ENCODE peak calls at places on chromosome 18, in five cellular contexts. K, W, L, C and X are unnamed samples.

GRCh38 chr18:42041793-42042192 is 86.8 kb downstream of the PIK3C3 start:
- DNase-seq in K (no peak), W (no peak), L (no peak), C (no peak), X (no peak)

GRCh38 chr18:61992285-61992684 is 99.5 kb upstream of the RNF152 start:
- DNase-seq in K (peak), W (no peak), L (no peak), C (no peak), X (no peak)

GRCh38 chr18:58186258-58186948 is 142.4 kb downstream of the NEDD4L start:
- DNase-seq in K (peak), W (no peak), L (no peak), C (no peak), X (no peak)

GRCh38 chr18:55220523-55220922 is 261.3 kb upstream of the CCDC68 start:
- DNase-seq in K (no peak), W (no peak), L (no peak), C (no peak), X (no peak)

GRCh38 chr18:80159713-80160636 is 50.9 kb downstream of the ADNP2 start:
- DNase-seq in K (peak), W (no peak), L (no peak), C (peak), X (no peak)

GRCh38 chr18:48468151-48468550 is 59.0 kb upstream of the ZBTB7C start:
- DNase-seq in K (no peak), W (no peak), L (no peak), C (no peak), X (no peak)

GRCh38 chr18:55422456-55423185 is 165.4 kb downstream of the TCF4 start:
- DNase-seq in K (peak), W (peak), L (peak), C (no peak), X (no peak)

GRCh38 chr18:45557296-45557695 is 58.0 kb upstream of the SLC14A2 start:
- DNase-seq in K (no peak), W (no peak), L (no peak), C (no peak), X (no peak)

GRCh38 chr18:23226386-23226785 is 91.1 kb downstream of the CABLES1 start:
- DNase-seq in K (peak), W (no peak), L (no peak), C (no peak), X (no peak)

GRCh38 chr18:38368246-38368645 is 802.6 kb upstream of the CELF4 start:
- DNase-seq in K (no peak), W (no peak), L (no peak), C (no peak), X (no peak)

GRCh38 chr18:22542400-22542835 is 124.7 kb upstream of the CTAGE1 start:
- DNase-seq in K (no peak), W (no peak), L (no peak), C (no peak), X (no peak)

GRCh38 chr18:70363861-70364260 is 75.0 kb downstream of the SOCS6 start:
- DNase-seq in K (peak), W (no peak), L (no peak), C (no peak), X (no peak)

GRCh38 chr18:50749945-50750344 is 69.9 kb downstream of the MRO start:
- DNase-seq in K (no peak), W (no peak), L (no peak), C (no peak), X (no peak)

GRCh38 chr18:61888622-61889021 is 4.2 kb downstream of the RNF152 start:
- DNase-seq in K (peak), W (no peak), L (no peak), C (no peak), X (no peak)

GRCh38 chr18:45688834-45689233 is 35.1 kb upstream of the SLC14A1 start:
- DNase-seq in K (no peak), W (no peak), L (peak), C (no peak), X (no peak)

GRCh38 chr18:48152549-48152948 is 222.1 kb upstream of the SMAD2 start:
- DNase-seq in K (no peak), W (no peak), L (no peak), C (no peak), X (no peak)

GRCh38 chr18:58635891-58636290 is 7.0 kb upstream of the ALPK2 start:
- DNase-seq in K (peak), W (no peak), L (no peak), C (no peak), X (no peak)

GRCh38 chr18:74290831-74291770 is 662 bp downstream of the CYB5A start:
- DNase-seq in K (no peak), W (peak), L (peak), C (peak), X (no peak)

GRCh38 chr18:24600076-24600654 is 139.7 kb downstream of the HRH4 start:
- DNase-seq in K (peak), W (no peak), L (no peak), C (no peak), X (peak)

GRCh38 chr18:56740645-56741044 is 89.5 kb downstream of the WDR7 start:
- DNase-seq in K (no peak), W (no peak), L (no peak), C (no peak), X (no peak)

GRCh38 chr18:74715306-74715705 is 117.6 kb downstream of the ZNF407 start:
- DNase-seq in K (no peak), W (no peak), L (no peak), C (no peak), X (no peak)

GRCh38 chr18:48007381-48007780 is 76.9 kb upstream of the SMAD2 start:
- DNase-seq in K (no peak), W (no peak), L (no peak), C (no peak), X (no peak)

DNA sequence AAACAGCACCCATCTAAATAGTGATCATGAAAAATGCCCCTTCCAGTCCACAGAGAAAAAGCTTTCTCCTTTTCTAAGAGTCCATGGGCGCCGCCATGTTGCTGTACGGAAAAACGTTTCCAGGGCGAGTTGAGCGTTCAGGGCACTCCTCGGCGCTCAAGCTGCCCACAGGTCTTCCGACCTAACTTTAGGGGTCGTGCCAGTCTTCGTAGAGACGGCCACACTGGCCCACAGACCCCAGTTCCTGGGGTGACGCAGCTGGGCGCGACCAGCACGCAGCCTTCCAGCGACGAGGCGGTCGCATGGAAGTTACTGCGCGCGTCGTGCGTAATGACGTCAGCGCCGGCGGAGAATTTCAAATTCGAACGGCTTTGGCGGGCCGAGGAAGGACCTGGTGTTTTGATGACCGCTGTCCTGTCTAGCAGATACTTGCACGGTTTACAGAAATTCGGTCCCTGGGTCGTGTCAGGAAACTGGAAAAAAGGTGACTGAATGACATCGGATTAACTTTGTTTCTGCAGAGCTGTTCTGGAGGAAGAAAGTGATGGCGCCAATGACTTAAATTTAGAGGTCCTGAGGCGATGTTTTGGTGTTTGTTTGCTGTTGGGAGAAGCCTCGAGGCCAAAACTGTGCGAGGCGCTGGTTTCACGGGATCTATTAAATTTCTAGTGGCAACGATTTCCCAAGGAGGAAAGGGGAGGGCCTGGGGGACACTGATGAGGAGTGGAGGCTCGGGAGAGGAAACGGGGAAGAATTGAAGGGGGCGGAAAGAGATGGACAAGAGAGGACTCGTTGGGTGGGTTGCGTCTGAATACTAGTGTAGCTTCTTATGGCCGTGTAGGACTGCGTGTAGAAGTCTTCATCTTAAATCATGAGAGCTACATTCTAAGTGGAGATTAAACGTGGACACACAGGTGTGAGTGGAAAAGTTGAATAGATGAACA is at the start of the genes METTL4 and NDC80:
- DNase-seq in K (peak), W (peak), L (peak), C (peak), X (peak)
- TF ChIP-seq POLR2A in K (no peak), W (peak), L (peak), C (peak), X (peak)

DNA sequence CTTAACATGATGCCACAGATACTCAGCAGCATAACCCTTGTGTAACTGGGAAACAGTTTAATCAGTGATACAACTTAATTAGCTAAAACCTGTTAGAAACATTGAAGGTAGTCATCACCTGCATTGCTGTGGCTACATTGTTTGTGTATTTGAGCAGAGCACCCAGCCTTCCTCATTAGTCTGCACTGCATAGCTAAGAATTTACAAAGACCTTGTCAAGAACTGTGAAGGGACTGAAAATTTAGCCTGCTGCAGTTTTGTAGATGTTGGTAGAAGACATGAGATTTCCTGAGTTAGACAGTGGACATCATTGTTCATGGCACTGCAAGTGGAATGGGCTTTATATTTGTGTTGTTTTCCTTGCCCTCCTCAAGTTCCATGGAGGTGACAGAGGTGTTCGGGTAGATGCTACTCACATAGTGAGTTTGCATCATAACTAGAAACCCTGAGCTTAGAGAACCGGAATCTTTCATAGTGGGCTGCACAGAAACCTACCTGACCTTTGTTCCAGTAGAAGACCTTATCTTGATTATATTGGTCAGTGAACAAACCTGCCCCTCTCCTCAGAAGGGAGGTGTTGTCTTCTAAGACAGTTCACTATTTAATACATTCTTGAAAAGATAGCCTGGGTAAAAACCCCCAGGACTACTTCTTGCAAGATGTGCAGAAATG is 12.5 kb downstream of the VAPA start:
- DNase-seq in K (no peak), W (no peak), L (no peak), C (no peak), X (no peak)
- TF ChIP-seq POLR2AphosphoS5 in K (no peak), W (no peak), L (no peak), C (no peak), X (no peak)

GRCh38 chr18:3245853-3246635 is 1.6 kb upstream of the MYL12A start:
- DNase-seq in K (peak), W (peak), L (peak), C (peak), X (peak)

GRCh38 chr18:3248062-3248669 is 565 bp downstream of the MYL12A start:
- DNase-seq in K (peak), W (peak), L (peak), C (no peak), X (no peak)

GRCh38 chr18:3245185-3245564 is 2.4 kb upstream of the MYL12A start:
- DNase-seq in K (no peak), W (no peak), L (no peak), C (no peak), X (no peak)

GRCh38 chr18:3247243-3248061 is at the start of gene MYL12A:
- DNase-seq in K (peak), W (peak), L (peak), C (peak), X (peak)

DNA sequence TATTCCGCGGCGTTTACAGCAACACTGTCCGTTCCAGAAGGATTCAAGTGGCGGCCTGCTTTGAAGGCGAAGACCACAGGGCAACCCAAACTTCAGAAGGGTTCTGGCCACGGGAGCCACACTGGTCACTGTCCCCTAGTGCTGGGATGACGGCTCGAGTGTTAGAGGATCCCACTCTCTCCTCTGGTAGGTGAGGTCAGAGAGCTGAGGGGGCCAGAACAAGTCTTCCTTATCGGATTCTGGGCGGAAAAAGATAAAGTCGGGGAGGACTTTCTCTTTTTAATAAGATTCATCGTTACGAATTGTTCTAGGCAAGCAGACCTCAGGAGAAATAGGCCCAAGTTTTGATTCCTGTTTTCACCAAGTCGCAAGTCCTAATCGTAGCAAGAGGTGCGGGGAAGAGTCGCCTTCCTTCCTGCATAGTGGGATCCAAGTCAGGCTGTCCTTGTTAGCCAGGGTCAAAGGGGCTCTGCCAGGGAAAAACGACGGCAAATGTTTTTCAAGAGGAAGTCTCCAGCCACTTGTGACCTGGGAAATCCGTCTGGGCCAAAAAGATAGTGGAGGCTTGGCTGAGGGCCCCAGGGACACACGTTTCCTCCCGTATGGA is 862 bp upstream of the MYL12A start:
- DNase-seq in K (no peak), W (peak), L (peak), C (no peak), X (no peak)
- TF ChIP-seq POLR2A in K (peak), W (no peak), L (no peak), C (no peak), X (no peak)

DNA sequence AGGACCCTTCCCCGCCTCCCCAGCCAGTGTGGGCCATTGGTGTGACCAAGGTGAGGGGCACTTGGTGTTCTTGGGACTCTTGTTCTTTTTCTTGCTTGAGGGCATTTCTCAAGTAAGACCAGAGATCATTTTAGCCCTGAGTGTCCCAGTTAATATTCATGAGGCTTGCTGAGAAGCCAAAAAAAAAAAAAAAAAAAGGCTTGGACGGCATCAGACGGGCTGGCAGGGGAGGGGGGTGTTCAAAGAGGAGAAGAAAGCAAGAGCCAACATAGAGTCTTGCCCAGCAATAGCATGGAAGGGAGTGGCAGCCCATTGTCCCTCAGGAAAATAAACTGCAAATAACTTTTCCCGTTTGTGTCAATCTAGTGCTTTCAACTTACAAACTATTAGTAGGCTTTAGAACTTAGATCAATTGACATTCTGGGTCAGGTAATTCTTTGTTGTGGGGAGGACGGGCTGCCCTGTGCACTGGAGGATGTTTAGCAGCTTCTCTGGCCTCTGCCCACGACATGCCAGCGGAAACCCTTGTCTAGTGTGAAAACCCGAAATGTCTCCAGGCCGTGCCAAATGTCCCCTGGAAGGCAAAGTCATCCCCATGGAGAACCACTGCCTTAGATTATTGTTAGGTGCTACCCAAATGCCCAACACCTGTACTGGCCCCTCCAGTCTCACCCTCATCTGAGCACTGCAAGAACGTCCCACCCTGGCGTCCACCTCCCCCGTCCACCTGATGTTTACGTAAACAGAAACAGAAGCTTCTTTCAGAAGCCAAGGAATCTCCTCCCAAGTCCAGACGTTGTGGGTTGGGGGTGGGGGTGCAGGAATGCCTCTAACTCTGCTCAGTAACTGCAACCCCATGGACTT is 163.4 kb downstream of the BCL2 start:
- DNase-seq in K (no peak), W (no peak), L (no peak), C (no peak), X (no peak)
- TF ChIP-seq POLR2AphosphoS5 in K (no peak), W (no peak), L (no peak), C (no peak), X (no peak)